ENCODE peak calls at places on chromosomes 11 and 22, in six cellular contexts. R, B, P, Q, M and Y are unnamed samples.

GRCh38 chr22:20084547-20085413 is 4.7 kb downstream of the DGCR8 start:
- DNase-seq in R (no peak), M (no peak), B (peak), P (peak), Q (peak), Y (no peak)

GRCh38 chr11:69295995-69296889 is 2.3 kb downstream of the MYEOV start:
- DNase-seq in B (no peak), R (no peak), M (peak), P (no peak), Q (peak), Y (peak)

GRCh38 chr11:64639885-64640284 is 48.9 kb downstream of the SLC22A12 start:
- DNase-seq in R (no peak), B (no peak), Q (no peak), M (no peak), P (no peak), Y (no peak)

GRCh38 chr11:115765803-115766239 is 261.6 kb upstream of the CADM1 start:
- DNase-seq in Q (no peak), B (no peak), R (no peak), P (no peak), M (no peak), Y (peak)

GRCh38 chr11:12802418-12803085 is 128.3 kb downstream of the TEAD1 start:
- DNase-seq in M (peak), P (peak), B (no peak), Q (peak), R (no peak), Y (peak)

GRCh38 chr11:13486926-13487660 is 8.7 kb downstream of the PTH start:
- DNase-seq in R (no peak), B (peak), Q (peak), M (peak), P (peak), Y (no peak)

GRCh38 chr11:61853698-61854169 is 25.6 kb downstream of the FADS2 start:
- DNase-seq in M (no peak), P (no peak), R (no peak), B (peak), Q (no peak), Y (no peak)

GRCh38 chr11:2377511-2378443 is 667 bp downstream of the CD81 start:
- DNase-seq in M (no peak), B (peak), P (peak), Q (peak), R (no peak), Y (peak)

GRCh38 chr11:111922803-111923202 is 4.1 kb downstream of the C11orf52 start:
- DNase-seq in P (no peak), R (no peak), B (no peak), Q (peak), M (no peak), Y (peak)

GRCh38 chr22:42313204-42313603 is 42.8 kb upstream of the TCF20 start:
- DNase-seq in M (no peak), R (no peak), Q (no peak), B (no peak), P (no peak), Y (no peak)

GRCh38 chr22:46824348-46824909 is 62.0 kb downstream of the TBC1D22A start:
- DNase-seq in P (no peak), Q (no peak), B (no peak), R (no peak), M (no peak), Y (no peak)

GRCh38 chr11:103920933-103921332 is 115.5 kb upstream of the DDI1 start:
- DNase-seq in P (no peak), M (no peak), Q (no peak), B (no peak), R (no peak), Y (no peak)

GRCh38 chr11:42521994-42522393 is 789.8 kb upstream of the API5 start:
- DNase-seq in P (no peak), M (no peak), Q (peak), R (no peak), B (no peak), Y (no peak)

GRCh38 chr11:5626191-5626590 is 1.4 kb downstream of the TRIM34 start:
- DNase-seq in P (no peak), Q (peak), R (no peak), M (peak), B (no peak), Y (peak)

GRCh38 chr11:33665666-33666065 is 35.0 kb downstream of the C11orf91 start:
- DNase-seq in P (no peak), R (no peak), B (no peak), M (no peak), Q (no peak), Y (no peak)

GRCh38 chr11:34757026-34757451 is 136.1 kb downstream of the EHF start:
- DNase-seq in M (no peak), B (no peak), Q (no peak), P (no peak), R (no peak), Y (no peak)

GRCh38 chr22:25172153-25172552 is 27.5 kb upstream of the CRYBB3 start:
- DNase-seq in B (no peak), P (no peak), Q (no peak), R (no peak), M (no peak), Y (no peak)

GRCh38 chr11:86800076-86800955 is at the start of gene PRSS23:
- DNase-seq in R (no peak), Q (peak), B (peak), P (peak), M (peak), Y (peak)

GRCh38 chr11:47907499-47907898 is 59.3 kb upstream of the NUP160 start:
- DNase-seq in B (no peak), M (peak), P (no peak), Q (peak), R (no peak), Y (peak)

GRCh38 chr11:95228081-95228859 is 2.7 kb downstream of the SESN3 start:
- DNase-seq in M (no peak), P (no peak), Q (no peak), R (no peak), B (no peak), Y (no peak)

GRCh38 chr11:119845756-119846155 is 116.8 kb upstream of the NECTIN1 start:
- DNase-seq in Q (no peak), P (no peak), M (peak), R (no peak), B (no peak), Y (no peak)

GRCh38 chr11:72962084-72962483 is 147.9 kb downstream of the ATG16L2 start:
- DNase-seq in Q (peak), M (no peak), P (no peak), B (no peak), R (no peak), Y (peak)

GRCh38 chr22:39236321-39237275 is 8.2 kb downstream of the PDGFB start:
- DNase-seq in R (no peak), M (no peak), B (no peak), P (no peak), Q (no peak), Y (no peak)

GRCh38 chr22:25404923-25405853 is 159.3 kb upstream of the GRK3 start:
- DNase-seq in R (no peak), Q (peak), M (peak), B (no peak), P (no peak), Y (peak)

GRCh38 chr22:23682082-23682481 is 8.7 kb upstream of the RGL4 start:
- DNase-seq in Q (no peak), M (no peak), R (no peak), B (no peak), P (no peak), Y (no peak)

GRCh38 chr11:12377824-12378593 is 638 bp downstream of the PARVA start:
- DNase-seq in B (peak), M (peak), Q (peak), P (peak), R (peak), Y (peak)

GRCh38 chr11:14117632-14118031 is 155.1 kb downstream of the SPON1 start:
- DNase-seq in M (no peak), P (no peak), B (no peak), R (no peak), Q (no peak), Y (no peak)

GRCh38 chr22:24429411-24430365 is 2.3 kb downstream of the ADORA2A start:
- DNase-seq in R (no peak), B (peak), P (no peak), M (no peak), Q (no peak), Y (peak)

DNA sequence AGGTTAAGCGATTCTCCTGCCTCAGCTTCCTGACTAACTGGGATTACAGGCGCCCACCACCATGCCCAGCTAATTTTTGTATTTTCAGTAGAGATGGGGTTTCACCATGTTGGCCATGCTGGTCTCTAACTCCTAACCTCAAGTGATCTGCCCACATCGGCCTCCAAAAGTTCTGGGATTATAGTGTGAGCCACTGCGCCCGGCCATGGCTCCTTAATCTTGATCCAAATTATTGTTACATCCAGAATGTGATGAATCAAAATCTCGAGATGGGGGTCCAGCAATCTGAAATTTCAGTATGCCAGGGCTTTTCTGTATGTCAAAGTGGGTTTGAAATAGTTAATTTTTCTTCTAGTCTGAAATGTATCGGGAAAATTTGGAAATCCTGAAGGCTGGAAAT is 3.7 kb downstream of the RPL27A start:
- DNase-seq in B (no peak), R (no peak), M (no peak), P (no peak), Q (no peak), Y (no peak)
- H3K14ac ChIP-seq in B (no peak), R (no peak), M (no peak), P (no peak), Q (no peak), Y (no peak)

DNA sequence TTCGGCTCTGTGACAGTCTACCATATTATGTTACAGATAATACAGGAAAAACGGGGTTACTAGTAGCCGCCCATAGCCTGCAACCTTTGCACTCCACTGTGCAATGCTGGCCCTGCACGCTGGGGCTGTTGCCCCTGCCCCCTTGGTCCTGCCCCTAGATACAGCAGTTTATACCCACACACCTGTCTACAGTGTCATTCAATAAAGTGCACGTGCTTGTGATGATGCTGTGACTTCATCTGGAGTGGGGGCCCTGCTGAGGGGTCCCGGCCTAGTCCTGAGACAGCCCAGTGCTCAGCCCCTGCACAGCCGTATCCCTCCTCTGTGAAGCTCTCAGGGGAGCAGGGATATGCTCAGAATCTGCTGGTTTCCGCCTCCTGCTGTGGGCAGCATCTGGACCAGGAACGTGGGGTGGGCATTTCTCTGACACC is 1.2 kb downstream of the IFITM1 start:
- DNase-seq in P (no peak), B (no peak), Q (peak), R (no peak), M (no peak), Y (no peak)
- H3K14ac ChIP-seq in P (no peak), B (no peak), Q (no peak), R (no peak), M (no peak), Y (peak)

GRCh38 chr11:123233280-123233977 is 38.4 kb upstream of the CLMP start:
- DNase-seq in M (no peak), B (no peak), R (no peak), P (no peak), Q (peak), Y (no peak)
- H3K14ac ChIP-seq in M (no peak), B (no peak), R (no peak), P (no peak), Q (no peak), Y (peak)

GRCh38 chr11:70879601-70880285 is 372.6 kb downstream of the SHANK2 start:
- DNase-seq in M (no peak), P (no peak), B (no peak), R (no peak), Q (no peak), Y (no peak)
- H3K14ac ChIP-seq in M (no peak), P (no peak), B (no peak), R (no peak), Q (no peak), Y (no peak)

DNA sequence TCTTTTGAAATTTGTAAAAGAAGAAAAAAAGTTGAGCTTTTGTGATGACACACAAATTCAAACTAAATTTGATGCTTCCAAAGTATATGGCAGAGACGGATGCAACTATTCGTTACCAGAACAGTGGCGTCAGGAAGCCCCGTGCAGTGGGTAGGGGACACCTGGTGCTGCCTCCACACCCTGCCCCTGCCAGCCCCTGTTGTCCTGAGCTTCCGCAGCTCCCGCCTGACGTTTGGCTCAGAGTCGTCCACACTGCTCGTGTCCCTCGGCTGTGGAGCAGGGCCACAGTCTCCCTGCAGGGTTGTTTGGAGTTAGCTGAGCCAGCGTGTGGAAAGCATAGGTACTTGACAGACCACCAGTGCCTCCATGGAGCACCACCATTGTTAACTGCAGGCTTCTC is 86.3 kb downstream of the ATXN10 start:
- DNase-seq in Q (no peak), M (no peak), P (no peak), R (no peak), B (no peak), Y (no peak)
- H3K14ac ChIP-seq in Q (no peak), M (no peak), P (peak), R (no peak), B (no peak), Y (no peak)